ENCODE peak calls at places on chromosomes 2 and 18, in five cellular contexts. F is neural progenitor cell, W is PC-3, T is fibroblast of lung, A is GM23248. X is an unnamed sample.

GRCh38 chr2:46299365-46300263 is 2.4 kb downstream of the EPAS1 start:
- DNase-seq in F (peak), W (peak), A (peak), T (peak), X (no peak)

GRCh38 chr2:237152361-237152760 is 66.7 kb downstream of the COPS8 start:
- DNase-seq in A (peak), F (no peak), T (no peak), W (no peak), X (no peak)

GRCh38 chr2:190961918-190962487 is 52.0 kb downstream of the STAT1 start:
- DNase-seq in T (peak), A (peak), W (no peak), F (no peak), X (no peak)

GRCh38 chr2:202109737-202110184 is 36.7 kb downstream of the KIAA2012 start:
- DNase-seq in W (no peak), F (peak), A (peak), T (peak), X (no peak)

GRCh38 chr18:22300665-22301636 is 116.8 kb downstream of the CTAGE1 start:
- DNase-seq in W (peak), F (no peak), A (peak), T (no peak), X (no peak)

GRCh38 chr2:55408098-55408882 is 11.4 kb downstream of the CCDC88A start:
- DNase-seq in A (peak), F (no peak), W (peak), T (peak), X (no peak)

GRCh38 chr18:23200751-23201150 is 65.5 kb downstream of the CABLES1 start:
- DNase-seq in W (no peak), A (no peak), F (peak), T (no peak), X (no peak)

GRCh38 chr2:165196411-165196810 is 7.4 kb downstream of the SCN3A start:
- DNase-seq in A (no peak), F (no peak), T (no peak), W (no peak), X (no peak)

GRCh38 chr2:37784071-37784758 is 112.8 kb upstream of the CDC42EP3 start:
- DNase-seq in F (no peak), T (no peak), W (no peak), A (no peak), X (no peak)

GRCh38 chr2:8535398-8535755 is 146.5 kb upstream of the ID2 start:
- DNase-seq in F (no peak), A (no peak), W (no peak), T (no peak), X (no peak)

GRCh38 chr2:112942654-112943002 is 31.7 kb downstream of the IL37 start:
- DNase-seq in T (no peak), A (peak), W (peak), F (no peak), X (no peak)

GRCh38 chr2:10237392-10238321 is 65.0 kb upstream of the HPCAL1 start:
- DNase-seq in W (no peak), F (no peak), A (no peak), T (no peak), X (no peak)

GRCh38 chr2:191847764-191848163 is 876 bp upstream of the CAVIN2 start:
- DNase-seq in T (no peak), W (no peak), A (no peak), F (no peak), X (no peak)

GRCh38 chr18:79606621-79607331 is 72.8 kb upstream of the CTDP1 start:
- DNase-seq in T (no peak), A (no peak), F (no peak), W (no peak), X (no peak)

GRCh38 chr2:63872571-63873328 is 31.1 kb downstream of the UGP2 start:
- DNase-seq in T (no peak), F (no peak), A (peak), W (no peak), X (no peak)

GRCh38 chr18:76465630-76466409 is 29.2 kb downstream of the ZNF516 start:
- DNase-seq in A (no peak), W (no peak), T (no peak), F (no peak), X (no peak)

GRCh38 chr2:206851511-206851910 is 86.1 kb downstream of the FASTKD2 start:
- DNase-seq in W (no peak), F (no peak), T (no peak), A (no peak), X (no peak)

GRCh38 chr2:86622878-86623548 is 652 bp downstream of the RNF103 start:
- DNase-seq in F (no peak), W (peak), A (peak), T (no peak), X (peak)

GRCh38 chr18:79681484-79682387 is 2.1 kb downstream of the CTDP1 start:
- DNase-seq in A (peak), T (no peak), W (peak), F (no peak), X (peak)

DNA sequence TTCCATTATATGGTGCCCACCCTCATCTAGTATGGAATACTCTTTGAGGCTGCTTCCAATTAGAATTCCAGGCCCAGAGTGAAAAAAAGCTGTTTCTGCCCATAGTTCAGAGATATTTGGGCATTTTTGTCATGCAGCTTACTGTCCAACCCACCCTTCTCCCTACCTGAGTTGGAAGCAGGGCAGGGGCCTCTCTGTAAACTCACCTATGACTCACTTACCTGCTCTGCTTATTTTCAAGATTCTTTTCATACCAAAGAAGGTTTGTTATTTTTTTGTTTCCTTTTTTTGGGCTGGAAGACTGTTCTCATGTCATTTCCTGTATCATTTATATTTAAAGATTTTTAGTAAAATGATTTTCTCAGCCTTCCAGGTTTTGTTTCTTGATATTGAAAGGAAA is 38.4 kb upstream of the PPP1R1C start:
- DNase-seq in T (no peak), F (no peak), W (peak), A (no peak), X (no peak)
- H2AFZ ChIP-seq in T (no peak), F (no peak), W (no peak), A (no peak), X (no peak)

DNA sequence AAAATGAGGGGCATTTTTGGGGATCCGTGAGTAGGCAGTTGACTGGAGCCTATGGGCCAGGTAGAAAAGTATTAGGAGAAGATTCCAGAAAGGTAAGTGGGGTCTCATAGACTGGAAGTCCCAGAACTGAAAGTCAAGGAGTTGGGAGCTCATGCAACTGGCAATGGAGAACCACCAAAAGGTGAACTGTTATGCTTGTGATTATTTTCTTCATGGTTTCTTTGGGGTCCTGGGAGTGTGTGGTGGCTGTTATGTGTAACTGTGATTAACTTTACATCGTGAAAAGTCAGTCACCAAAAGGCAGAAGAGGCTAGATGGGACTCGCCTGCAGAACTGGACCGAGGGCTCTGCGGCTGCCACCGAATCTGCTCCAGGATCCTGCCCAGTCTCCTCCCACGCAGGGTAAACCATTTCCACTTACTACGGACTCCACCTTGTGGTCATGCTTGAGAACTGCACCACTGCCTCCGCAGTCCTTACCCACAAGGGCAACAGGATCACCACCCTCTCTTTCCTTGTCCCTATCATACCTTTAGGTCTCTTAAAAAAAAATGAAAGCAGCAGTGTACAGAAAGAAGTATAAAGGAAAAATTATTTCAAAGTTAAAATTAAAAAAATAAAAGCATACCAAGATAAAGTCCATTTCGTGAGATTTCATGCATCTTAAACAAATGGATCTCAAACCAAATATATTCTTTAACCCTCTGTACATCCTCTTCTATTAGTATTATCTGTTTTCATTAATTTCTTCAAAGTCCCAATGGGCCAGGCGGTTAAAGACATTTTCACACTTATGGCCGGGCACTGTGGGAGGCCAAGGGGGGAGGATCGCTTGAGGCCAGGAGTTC is 15.6 kb upstream of the CEP68 start:
- DNase-seq in W (peak), T (peak), A (peak), F (peak), X (peak)
- H2AFZ ChIP-seq in W (peak), T (peak), A (peak), F (no peak), X (no peak)

GRCh38 chr2:74735544-74735943 is 81.5 kb downstream of the SEMA4F start:
- DNase-seq in T (no peak), W (peak), A (peak), F (peak), X (no peak)
- H2AFZ ChIP-seq in T (no peak), W (peak), A (peak), F (no peak), X (no peak)

DNA sequence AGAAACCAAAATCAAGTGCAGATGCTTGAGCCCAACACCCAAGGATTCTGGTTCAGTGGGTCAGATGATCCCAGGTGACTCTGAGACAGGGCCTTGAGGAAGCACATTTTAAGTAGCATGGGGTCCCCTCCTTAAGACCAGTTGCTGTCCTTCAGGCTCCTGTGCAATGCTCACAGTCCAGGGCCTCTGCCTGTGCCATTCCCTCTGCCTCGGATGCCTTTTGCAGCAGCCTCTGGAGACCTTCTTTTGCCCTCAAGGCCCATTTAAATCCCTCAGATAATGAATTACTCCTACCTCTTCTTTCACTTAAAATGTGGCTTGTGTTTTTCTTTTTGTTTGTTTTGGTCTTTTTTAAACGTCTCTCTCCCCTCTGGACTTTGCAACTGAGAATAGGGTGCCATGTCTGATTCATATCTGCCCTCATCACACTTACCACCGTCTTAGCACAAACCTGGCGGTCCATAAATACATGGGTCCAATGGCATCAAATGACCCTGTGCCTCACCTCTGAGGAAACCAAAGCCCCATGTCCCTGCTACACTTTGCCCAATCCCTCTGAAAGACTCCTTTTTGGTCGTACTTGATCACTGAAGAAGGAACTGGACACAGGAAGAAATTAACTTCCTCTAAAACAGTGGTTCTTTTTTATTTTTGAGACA is 14.2 kb downstream of the ACTG2 start:
- DNase-seq in A (no peak), F (no peak), W (no peak), T (no peak), X (no peak)
- H2AFZ ChIP-seq in A (no peak), F (no peak), W (no peak), T (no peak), X (no peak)

GRCh38 chr18:73153271-73153670 is 285.5 kb upstream of the NETO1 start:
- DNase-seq in A (no peak), F (no peak), T (no peak), W (peak), X (no peak)

GRCh38 chr18:73150199-73150598 is 282.4 kb upstream of the NETO1 start:
- DNase-seq in T (no peak), F (peak), A (no peak), W (peak), X (no peak)

GRCh38 chr18:73156117-73156516 is 288.3 kb upstream of the NETO1 start:
- DNase-seq in A (no peak), W (peak), F (no peak), T (no peak), X (no peak)

GRCh38 chr18:73147591-73147990 is 279.8 kb upstream of the NETO1 start:
- DNase-seq in F (no peak), T (no peak), W (no peak), A (no peak), X (no peak)

GRCh38 chr18:73151086-73151485 is 283.3 kb upstream of the NETO1 start:
- DNase-seq in W (no peak), A (no peak), F (no peak), T (no peak), X (no peak)
- H2AFZ ChIP-seq in W (no peak), A (no peak), F (no peak), T (no peak), X (no peak)